ENCODE peak calls at places on chromosome 4, in four cellular contexts. B, T, F and D are unnamed samples.

GRCh38 chr4:98577956-98578355 is 80.5 kb downstream of the TSPAN5 start:
- DNase-seq in B (no peak), T (no peak), F (no peak), D (no peak)

GRCh38 chr4:128220286-128221235 is 67.1 kb downstream of the PGRMC2 start:
- DNase-seq in B (peak), T (no peak), F (peak), D (peak)

GRCh38 chr4:85508654-85509053 is 33.7 kb downstream of the ARHGAP24 start:
- DNase-seq in B (no peak), T (no peak), F (no peak), D (no peak)

GRCh38 chr4:138259801-138260200 is 17.7 kb upstream of the SLC7A11 start:
- DNase-seq in B (no peak), T (no peak), F (no peak), D (no peak)

GRCh38 chr4:97910005-97910404 is 233.3 kb downstream of the STPG2 start:
- DNase-seq in B (no peak), T (no peak), F (peak), D (no peak)

GRCh38 chr4:183098080-183098722 is 856 bp upstream of the WWC2 start:
- DNase-seq in B (peak), T (peak), F (no peak), D (peak)

GRCh38 chr4:5611656-5612187 is 96.6 kb downstream of the EVC2 start:
- DNase-seq in B (no peak), T (no peak), F (no peak), D (no peak)

GRCh38 chr4:75146223-75146622 is 213.3 kb downstream of the PARM1 start:
- DNase-seq in B (no peak), T (no peak), F (no peak), D (no peak)

GRCh38 chr4:102620697-102621497 is 119.7 kb downstream of the NFKB1 start:
- DNase-seq in B (peak), T (no peak), F (peak), D (peak)

GRCh38 chr4:6926681-6927478 is 17.3 kb downstream of the TBC1D14 start:
- DNase-seq in B (no peak), T (no peak), F (no peak), D (no peak)

GRCh38 chr4:53781614-53782467 is 190.6 kb upstream of the LNX1 start:
- DNase-seq in B (no peak), T (no peak), F (no peak), D (no peak)

GRCh38 chr4:93066746-93067145 is 761.8 kb upstream of the ATOH1 start:
- DNase-seq in B (no peak), T (no peak), F (no peak), D (no peak)

GRCh38 chr4:40845136-40845910 is 95.6 kb downstream of the NSUN7 start:
- DNase-seq in B (no peak), T (no peak), F (no peak), D (no peak)

GRCh38 chr4:147360301-147360700 is 120.6 kb upstream of the EDNRA start:
- DNase-seq in B (no peak), T (no peak), F (no peak), D (no peak)

GRCh38 chr4:41360911-41361830 is 104.4 kb downstream of the UCHL1 start:
- DNase-seq in B (peak), T (peak), F (no peak), D (no peak)

DNA sequence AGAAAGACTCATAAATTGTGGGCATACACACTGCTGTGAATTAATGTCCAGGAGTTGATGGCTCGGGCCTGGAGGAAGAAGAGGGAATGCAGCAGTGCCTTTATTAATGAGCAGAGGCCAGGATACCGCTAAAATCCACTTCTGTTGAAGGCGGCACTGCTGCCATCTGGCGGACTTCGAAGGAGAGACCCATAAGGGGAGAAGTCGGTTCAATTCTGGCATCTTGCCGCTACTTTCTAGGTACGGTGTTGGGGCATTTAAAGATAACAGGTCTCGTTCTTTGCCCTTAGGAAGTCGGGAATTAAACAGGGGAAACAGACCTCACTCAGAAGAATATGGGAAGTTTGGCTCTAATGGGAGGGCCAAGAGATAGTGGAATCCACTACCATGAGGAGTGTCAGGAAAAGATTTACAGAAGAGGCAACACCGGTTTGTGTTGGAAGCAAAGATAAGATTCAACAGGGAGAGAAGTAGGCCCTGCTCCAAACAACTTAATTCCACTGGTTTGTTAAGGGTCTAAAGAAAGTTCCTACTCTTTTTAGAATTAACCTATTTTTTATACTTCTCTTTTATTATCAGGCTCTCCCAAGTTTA is 133.6 kb upstream of the GIMD1 start:
- DNase-seq in B (peak), T (peak), F (peak), D (peak)
- TF ChIP-seq CTCF in B (peak), T (peak), F (peak), D (peak)

GRCh38 chr4:67082746-67083145 is 462.6 kb downstream of the CENPC start:
- DNase-seq in B (no peak), T (no peak), F (no peak), D (no peak)

GRCh38 chr4:67084801-67085200 is 460.5 kb downstream of the CENPC start:
- DNase-seq in B (no peak), T (no peak), F (no peak), D (no peak)

GRCh38 chr4:67091668-67092067 is 453.6 kb downstream of the CENPC start:
- DNase-seq in B (no peak), T (no peak), F (no peak), D (no peak)

GRCh38 chr4:67083496-67083895 is 461.8 kb downstream of the CENPC start:
- DNase-seq in B (no peak), T (no peak), F (no peak), D (no peak)

DNA sequence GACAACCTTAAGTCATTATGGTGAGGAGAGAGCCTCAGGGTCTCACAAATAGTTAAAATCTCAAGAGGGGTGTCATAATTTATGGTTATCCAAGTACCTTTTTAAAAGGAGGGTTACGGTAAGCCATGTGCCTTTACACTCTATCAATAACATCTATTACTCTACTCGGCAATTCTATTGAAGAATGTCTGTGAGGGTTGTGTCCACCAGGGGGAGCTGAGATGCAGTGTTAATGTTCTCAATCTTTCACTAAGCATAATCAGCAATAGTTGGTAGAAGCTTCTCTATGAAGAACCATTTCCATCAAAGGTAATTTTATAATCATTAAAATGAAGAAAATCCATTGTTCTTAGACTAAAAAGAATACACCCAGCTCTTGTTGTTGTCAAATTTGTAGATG is 457.4 kb downstream of the CENPC start:
- DNase-seq in B (peak), T (peak), F (peak), D (peak)
- TF ChIP-seq CTCF in B (peak), T (peak), F (peak), D (peak)

GRCh38 chr4:11418610-11419009 is 10.1 kb downstream of the HS3ST1 start:
- DNase-seq in B (no peak), T (no peak), F (no peak), D (no peak)
- TF ChIP-seq CTCF in B (no peak), T (no peak), F (no peak), D (peak)

GRCh38 chr4:142909908-142910307 is 63.8 kb upstream of the INPP4B start:
- DNase-seq in B (no peak), T (no peak), F (no peak), D (no peak)
- TF ChIP-seq CTCF in B (no peak), T (no peak), F (no peak), D (no peak)

GRCh38 chr4:186726440-186727148 is 2.9 kb upstream of the FAT1 start:
- DNase-seq in B (no peak), T (peak), F (no peak), D (no peak)
- TF ChIP-seq CTCF in B (no peak), T (no peak), F (no peak), D (no peak)

GRCh38 chr4:20422398-20422797 is 170.7 kb downstream of the SLIT2 start:
- DNase-seq in B (peak), T (peak), F (peak), D (peak)
- TF ChIP-seq CTCF in B (peak), T (peak), F (peak), D (peak)

GRCh38 chr4:163173713-163174112 is 7.0 kb upstream of the NAF1 start:
- DNase-seq in B (no peak), T (no peak), F (no peak), D (no peak)
- TF ChIP-seq CTCF in B (no peak), T (no peak), F (no peak), D (no peak)

DNA sequence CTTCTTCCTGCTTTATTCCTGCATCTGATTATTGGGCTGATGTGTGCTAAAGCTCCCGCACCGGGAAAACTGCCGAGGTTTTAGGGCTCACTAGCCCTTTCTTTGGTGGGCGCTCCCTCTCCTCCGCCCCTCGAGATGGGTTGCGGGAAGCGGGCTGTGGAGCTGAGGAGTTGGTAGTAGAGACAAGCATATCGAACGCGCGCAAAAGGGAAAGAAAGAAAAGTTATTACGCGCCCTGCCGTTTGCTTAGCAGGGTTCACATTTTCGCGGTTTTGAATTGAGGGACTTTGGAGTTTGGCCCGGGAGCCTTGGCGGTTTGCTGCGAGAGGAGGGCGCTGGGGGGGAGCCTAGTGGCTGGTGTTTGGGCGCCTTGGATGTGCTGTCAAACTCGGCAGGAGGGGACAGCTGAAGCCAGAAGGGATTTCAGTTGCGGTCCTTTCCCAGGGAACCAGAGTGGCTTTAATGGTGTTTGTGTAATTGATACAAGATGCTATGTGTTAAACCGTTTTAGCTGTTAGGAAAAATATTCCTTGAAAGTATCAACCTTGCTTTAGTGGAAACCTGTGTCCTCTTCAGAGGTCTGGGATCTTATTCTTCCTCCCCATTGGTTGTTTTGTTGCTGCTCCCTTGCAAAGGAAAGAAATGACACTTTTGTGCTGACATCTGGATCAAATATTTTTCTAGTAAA is 1.1 kb downstream of the GAB1 start:
- DNase-seq in B (no peak), T (peak), F (peak), D (peak)
- TF ChIP-seq CTCF in B (no peak), T (no peak), F (peak), D (no peak)

DNA sequence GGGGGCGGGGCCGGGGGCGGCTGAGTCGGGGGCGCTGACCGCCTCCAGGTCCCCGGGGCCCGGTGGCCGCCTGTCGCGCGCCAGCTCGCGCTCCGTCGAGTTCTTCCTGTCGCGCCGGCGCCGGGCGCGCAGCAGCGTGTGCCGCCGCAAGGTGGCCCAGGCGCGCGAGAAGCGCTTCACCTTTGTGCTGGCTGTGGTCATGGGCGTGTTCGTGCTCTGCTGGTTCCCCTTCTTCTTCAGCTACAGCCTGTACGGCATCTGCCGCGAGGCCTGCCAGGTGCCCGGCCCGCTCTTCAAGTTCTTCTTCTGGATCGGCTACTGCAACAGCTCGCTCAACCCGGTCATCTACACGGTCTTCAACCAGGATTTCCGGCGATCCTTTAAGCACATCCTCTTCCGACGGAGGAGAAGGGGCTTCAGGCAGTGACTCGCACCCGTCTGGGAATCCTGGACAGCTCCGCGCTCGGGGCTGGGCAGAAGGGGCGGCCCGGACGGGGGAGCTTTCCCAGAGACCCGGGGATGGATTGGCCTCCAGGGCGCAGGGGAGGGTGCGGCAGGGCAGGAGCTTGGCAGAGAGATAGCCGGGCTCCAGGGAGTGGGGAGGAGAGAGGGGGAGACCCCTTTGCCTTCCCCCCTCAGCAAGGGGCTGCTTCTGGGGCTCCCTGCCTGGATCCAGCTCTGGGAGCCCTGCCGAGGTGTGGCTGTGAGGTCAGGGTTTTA is 1.5 kb downstream of the ADRA2C start:
- DNase-seq in B (no peak), T (no peak), F (no peak), D (peak)
- TF ChIP-seq CTCF in B (peak), T (peak), F (no peak), D (no peak)

GRCh38 chr4:108529102-108529501 is 91.3 kb upstream of the RPL34 start:
- DNase-seq in B (no peak), T (no peak), F (no peak), D (no peak)
- TF ChIP-seq CTCF in B (no peak), T (no peak), F (no peak), D (no peak)